ENCODE peak calls at places on chromosome 1, in four cellular contexts. F is K562, D is HepG2, I is GM12878. H is an unnamed sample.

GRCh38 chr1:159974350-159974965 is 20.4 kb upstream of the SLAMF9 start:
- DNase-seq in F (no peak), D (no peak), I (no peak), H (no peak)

GRCh38 chr1:190663962-190664361 is 186.3 kb upstream of the BRINP3 start:
- DNase-seq in D (no peak), I (no peak), F (no peak), H (no peak)

GRCh38 chr1:213569816-213570150 is 418.0 kb upstream of the PROX1 start:
- DNase-seq in F (no peak), I (no peak), D (peak), H (no peak)

GRCh38 chr1:48227165-48228013 is 4.9 kb downstream of the SLC5A9 start:
- DNase-seq in D (no peak), F (no peak), I (no peak), H (no peak)

GRCh38 chr1:161085165-161085564 is 4.2 kb downstream of the NECTIN4 start:
- DNase-seq in I (no peak), F (no peak), D (no peak), H (no peak)

GRCh38 chr1:34406377-34406776 is 229.7 kb downstream of the C1orf94 start:
- DNase-seq in I (no peak), F (no peak), D (no peak), H (no peak)

GRCh38 chr1:210262897-210263272 is 30.3 kb downstream of the SERTAD4 start:
- DNase-seq in F (no peak), I (no peak), D (no peak), H (no peak)

GRCh38 chr1:167463856-167464565 is 54.3 kb downstream of the CD247 start:
- DNase-seq in D (no peak), I (no peak), F (no peak), H (no peak)

GRCh38 chr1:77820121-77820520 is 40.7 kb downstream of the MIGA1 start:
- DNase-seq in F (no peak), I (no peak), D (no peak), H (no peak)

DNA sequence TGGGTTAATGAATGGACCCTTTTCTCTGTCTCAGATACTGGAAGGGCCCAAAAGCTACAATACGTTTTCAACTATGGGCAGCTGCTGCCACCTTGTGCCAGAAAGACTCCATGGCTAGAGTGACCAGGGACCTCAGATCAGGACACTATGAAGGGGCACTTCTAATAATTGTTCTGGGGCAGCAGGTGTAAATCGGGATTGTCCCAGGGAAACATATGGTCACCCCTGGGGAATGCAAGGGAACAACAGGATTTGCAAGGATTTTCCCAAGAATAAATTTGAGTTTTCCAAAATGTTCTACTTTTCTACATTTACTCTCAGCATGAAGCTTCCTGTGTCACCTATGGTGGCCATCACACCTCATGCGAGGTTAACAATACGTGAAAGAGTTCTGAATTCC is 12.0 kb upstream of the FCAMR start:
- DNase-seq in F (peak), D (peak), I (no peak), H (peak)
- TF ChIP-seq NR2C2 in F (no peak), D (no peak), I (no peak), H (no peak)

GRCh38 chr1:42932442-42932941 is 26.2 kb downstream of the SLC2A1 start:
- DNase-seq in F (no peak), D (no peak), I (no peak), H (no peak)
- TF ChIP-seq NR2C2 in F (no peak), D (no peak), I (no peak), H (no peak)

DNA sequence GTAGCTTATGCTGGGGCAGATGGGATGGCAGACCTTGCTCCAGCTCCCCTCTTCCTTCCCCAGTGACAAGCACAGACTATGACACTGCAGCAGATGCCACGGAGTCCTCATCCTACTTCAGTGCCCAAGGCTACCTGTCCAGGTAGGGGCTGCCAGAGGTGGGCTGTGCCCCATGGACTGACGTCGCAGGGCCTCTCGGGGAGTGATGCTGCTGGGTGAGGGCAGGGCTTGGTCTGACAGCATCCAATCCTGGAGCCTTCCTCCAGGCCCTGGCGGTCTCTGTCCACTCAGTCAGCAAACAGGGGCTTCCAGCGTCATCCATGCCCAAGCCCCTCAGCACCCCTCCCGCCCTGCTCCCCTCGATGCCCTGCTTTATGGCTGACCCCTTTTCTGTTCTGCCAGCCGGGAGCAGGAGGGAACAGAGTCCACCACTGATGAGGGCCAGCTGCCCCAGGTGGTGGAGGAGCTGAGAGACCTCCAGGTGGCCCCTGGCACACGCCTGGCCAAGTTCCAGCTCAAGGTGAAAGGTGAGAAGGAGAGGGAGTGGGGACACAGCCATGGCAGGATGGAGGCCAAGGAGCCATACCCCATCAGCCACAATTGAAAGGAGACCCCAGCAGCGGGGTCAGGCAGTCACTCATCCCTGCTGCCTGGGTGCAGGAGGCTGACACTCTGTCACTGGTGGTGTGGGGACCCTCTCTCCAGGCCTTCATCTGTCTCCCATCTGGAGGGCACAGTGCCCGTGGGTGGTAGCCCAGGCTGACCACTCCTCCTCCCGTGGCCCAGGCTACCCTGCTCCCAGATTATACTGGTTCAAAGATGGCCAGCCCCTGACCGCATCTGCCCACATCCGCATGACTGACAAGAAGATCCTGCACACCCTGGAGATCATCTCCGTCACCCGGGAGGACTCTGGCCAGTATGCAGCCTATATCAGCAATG is 73.6 kb downstream of the TRIM11 start:
- DNase-seq in I (no peak), F (no peak), D (no peak), H (no peak)
- TF ChIP-seq NR2C2 in I (no peak), F (no peak), D (no peak), H (no peak)

DNA sequence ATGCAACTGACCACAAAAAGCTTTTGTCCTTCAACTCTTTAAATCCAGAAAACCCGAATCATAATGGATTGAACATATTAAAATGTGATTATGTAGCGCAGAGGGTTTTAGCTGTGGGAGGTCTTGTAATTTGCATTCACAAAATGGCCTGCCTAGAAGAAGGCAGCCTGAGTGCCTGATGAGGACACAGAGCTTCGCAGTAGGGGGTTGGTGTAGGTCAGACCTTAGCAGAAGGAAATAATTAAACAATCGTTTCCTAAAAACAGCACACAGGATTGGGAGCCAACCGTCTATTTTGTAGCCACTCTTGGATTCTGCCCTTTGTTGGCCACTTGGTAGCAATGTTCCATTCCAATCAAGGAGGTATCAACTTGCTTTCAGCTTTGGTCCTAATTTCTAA is 195.7 kb upstream of the KIAA0040 start:
- DNase-seq in D (no peak), I (no peak), F (no peak), H (no peak)
- TF ChIP-seq NR2C2 in D (no peak), I (no peak), F (no peak), H (no peak)

DNA sequence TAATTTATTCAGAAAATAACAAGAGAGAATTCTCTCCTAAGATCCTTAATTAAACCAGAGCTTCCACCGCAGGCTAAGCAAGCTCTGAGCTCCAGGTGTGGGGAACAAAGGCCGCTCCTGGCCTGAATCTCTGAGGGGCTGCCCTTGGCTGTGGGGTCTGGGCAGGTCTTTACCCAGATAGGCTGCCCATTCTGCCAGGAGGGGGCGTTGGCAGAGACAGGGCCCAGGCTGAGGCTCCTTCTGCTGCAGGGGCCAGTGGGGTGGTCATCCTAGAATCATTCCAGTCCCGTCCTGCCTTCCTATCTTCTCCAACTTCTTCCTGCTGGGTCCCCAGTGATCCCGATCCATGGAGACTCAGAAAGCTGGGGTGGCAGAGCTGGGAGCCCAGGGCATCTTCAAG is 82.9 kb upstream of the POU3F1 start:
- DNase-seq in I (no peak), F (no peak), D (no peak), H (peak)
- TF ChIP-seq NR2C2 in I (no peak), F (no peak), D (no peak), H (no peak)

DNA sequence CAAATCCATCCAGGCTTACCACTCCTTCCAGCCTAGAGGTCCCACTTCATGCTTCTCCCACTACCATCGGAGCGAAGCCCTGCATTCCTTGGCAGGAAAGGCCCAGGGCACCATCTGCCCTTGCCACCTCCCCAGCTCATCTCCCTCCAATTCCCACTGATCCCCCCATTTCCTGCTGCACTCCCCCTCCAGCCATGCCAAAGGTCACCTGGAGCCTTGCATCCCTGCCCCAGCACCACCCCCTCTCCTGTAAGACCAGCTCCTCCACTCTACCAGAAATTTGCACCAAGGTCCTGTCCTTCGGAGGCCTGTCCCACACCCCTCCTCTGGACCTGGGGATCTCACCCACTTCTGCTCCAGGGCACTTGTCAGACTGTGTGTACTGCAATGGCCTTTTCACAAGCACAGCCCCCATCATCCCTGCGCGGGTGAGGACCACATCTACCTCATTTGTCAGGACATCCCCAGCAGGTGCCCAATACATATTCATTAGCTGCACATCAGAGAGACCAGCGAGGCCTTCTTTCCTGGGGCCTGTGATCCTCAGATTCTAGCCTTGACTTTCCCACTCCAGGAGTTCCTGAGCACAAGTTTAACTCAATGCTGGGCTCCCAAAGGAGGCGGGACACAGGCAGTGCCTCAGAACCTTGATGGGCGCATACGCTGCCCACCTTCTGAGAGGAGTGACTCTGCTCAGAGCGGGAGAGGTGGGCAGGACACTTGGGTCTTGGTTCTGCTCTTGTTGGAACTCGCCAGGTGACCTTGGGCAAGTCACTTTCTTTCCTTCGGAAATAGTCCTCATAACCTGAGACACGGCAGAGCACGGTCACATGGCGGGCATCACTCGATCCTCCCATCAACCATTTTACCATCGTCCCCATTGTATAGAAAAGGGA is 49.9 kb upstream of the EDN2 start:
- DNase-seq in D (no peak), I (no peak), F (no peak), H (peak)
- TF ChIP-seq NR2C2 in D (no peak), I (no peak), F (no peak), H (no peak)